ENCODE peak calls at places on chromosomes 16 and 17, in four cellular contexts. One of them, this sample, is unnamed.

GRCh38 chr17:80129006-80129565 is 17.8 kb downstream of the EIF4A3 start:
- DNase-seq in IMR-90: no peak
- DNase-seq in mesendoderm: no peak
- DNase-seq in H1: no peak
- DNase-seq in this sample: no peak

GRCh38 chr16:83781-84615 is 6.0 kb downstream of the MPG start:
- DNase-seq in H1: no peak
- DNase-seq in IMR-90: peak
- DNase-seq in mesendoderm: no peak
- DNase-seq in this sample: no peak

GRCh38 chr17:4511199-4511932 is 12.7 kb downstream of the SPNS2 start:
- DNase-seq in H1: no peak
- DNase-seq in IMR-90: no peak
- DNase-seq in mesendoderm: no peak
- DNase-seq in this sample: no peak

GRCh38 chr17:29347831-29348281 is 42.3 kb upstream of the TAOK1 start:
- DNase-seq in IMR-90: no peak
- DNase-seq in H1: no peak
- DNase-seq in mesendoderm: no peak
- DNase-seq in this sample: no peak

GRCh38 chr16:68760671-68761275 is 23.7 kb downstream of the CDH1 start:
- DNase-seq in mesendoderm: no peak
- DNase-seq in H1: no peak
- DNase-seq in IMR-90: peak
- DNase-seq in this sample: no peak

GRCh38 chr17:6701719-6702118 is 11.4 kb downstream of the SLC13A5 start:
- DNase-seq in mesendoderm: peak
- DNase-seq in IMR-90: no peak
- DNase-seq in H1: peak
- DNase-seq in this sample: peak

GRCh38 chr16:31033709-31034492 is 543 bp downstream of the STX4 start:
- DNase-seq in IMR-90: peak
- DNase-seq in H1: no peak
- DNase-seq in mesendoderm: peak
- DNase-seq in this sample: peak

GRCh38 chr17:4724655-4725054 is 6.6 kb upstream of the MED11 start:
- DNase-seq in IMR-90: no peak
- DNase-seq in mesendoderm: no peak
- DNase-seq in H1: no peak
- DNase-seq in this sample: no peak

GRCh38 chr17:788551-788950 is 6.4 kb downstream of the MRM3 start:
- DNase-seq in IMR-90: no peak
- DNase-seq in H1: no peak
- DNase-seq in mesendoderm: no peak
- DNase-seq in this sample: no peak

GRCh38 chr17:39757931-39758873 is 20.5 kb downstream of the GRB7 start:
- DNase-seq in IMR-90: no peak
- DNase-seq in mesendoderm: no peak
- DNase-seq in H1: no peak
- DNase-seq in this sample: no peak

GRCh38 chr17:51119415-51120356 is 982 bp downstream of the SPAG9 start:
- DNase-seq in H1: no peak
- DNase-seq in IMR-90: peak
- DNase-seq in mesendoderm: peak
- DNase-seq in this sample: peak

GRCh38 chr17:61431594-61432311 is 20.5 kb upstream of the TBX4 start:
- DNase-seq in H1: no peak
- DNase-seq in mesendoderm: no peak
- DNase-seq in IMR-90: peak
- DNase-seq in this sample: no peak

GRCh38 chr16:66116163-66116792 is 250.2 kb upstream of the CDH5 start:
- DNase-seq in H1: no peak
- DNase-seq in mesendoderm: no peak
- DNase-seq in IMR-90: peak
- DNase-seq in this sample: no peak

GRCh38 chr17:72656114-72656763 is 436.2 kb downstream of the SLC39A11 start:
- DNase-seq in H1: no peak
- DNase-seq in mesendoderm: no peak
- DNase-seq in IMR-90: no peak
- DNase-seq in this sample: no peak

GRCh38 chr17:1294157-1294717 is 14.8 kb downstream of the TRARG1 start:
- DNase-seq in IMR-90: no peak
- DNase-seq in H1: no peak
- DNase-seq in mesendoderm: no peak
- DNase-seq in this sample: no peak

GRCh38 chr17:50049636-50050035 is 6.3 kb upstream of the ITGA3 start:
- DNase-seq in IMR-90: no peak
- DNase-seq in mesendoderm: no peak
- DNase-seq in H1: no peak
- DNase-seq in this sample: peak

GRCh38 chr17:73956595-73957465 is 246.6 kb upstream of the RPL38 start:
- DNase-seq in IMR-90: no peak
- DNase-seq in H1: peak
- DNase-seq in mesendoderm: peak
- DNase-seq in this sample: peak

GRCh38 chr16:88693420-88694177 is 7.3 kb upstream of the SNAI3 start:
- DNase-seq in mesendoderm: no peak
- DNase-seq in IMR-90: no peak
- DNase-seq in H1: no peak
- DNase-seq in this sample: no peak

GRCh38 chr16:88695753-88696152 is 9.4 kb upstream of the SNAI3 start:
- DNase-seq in mesendoderm: no peak
- DNase-seq in IMR-90: no peak
- DNase-seq in H1: no peak
- DNase-seq in this sample: no peak

GRCh38 chr16:88692861-88693260 is 6.6 kb upstream of the SNAI3 start:
- DNase-seq in mesendoderm: no peak
- DNase-seq in IMR-90: no peak
- DNase-seq in H1: no peak
- DNase-seq in this sample: no peak

GRCh38 chr16:88695218-88695617 is 8.9 kb upstream of the SNAI3 start:
- DNase-seq in H1: no peak
- DNase-seq in mesendoderm: no peak
- DNase-seq in IMR-90: no peak
- DNase-seq in this sample: no peak

DNA sequence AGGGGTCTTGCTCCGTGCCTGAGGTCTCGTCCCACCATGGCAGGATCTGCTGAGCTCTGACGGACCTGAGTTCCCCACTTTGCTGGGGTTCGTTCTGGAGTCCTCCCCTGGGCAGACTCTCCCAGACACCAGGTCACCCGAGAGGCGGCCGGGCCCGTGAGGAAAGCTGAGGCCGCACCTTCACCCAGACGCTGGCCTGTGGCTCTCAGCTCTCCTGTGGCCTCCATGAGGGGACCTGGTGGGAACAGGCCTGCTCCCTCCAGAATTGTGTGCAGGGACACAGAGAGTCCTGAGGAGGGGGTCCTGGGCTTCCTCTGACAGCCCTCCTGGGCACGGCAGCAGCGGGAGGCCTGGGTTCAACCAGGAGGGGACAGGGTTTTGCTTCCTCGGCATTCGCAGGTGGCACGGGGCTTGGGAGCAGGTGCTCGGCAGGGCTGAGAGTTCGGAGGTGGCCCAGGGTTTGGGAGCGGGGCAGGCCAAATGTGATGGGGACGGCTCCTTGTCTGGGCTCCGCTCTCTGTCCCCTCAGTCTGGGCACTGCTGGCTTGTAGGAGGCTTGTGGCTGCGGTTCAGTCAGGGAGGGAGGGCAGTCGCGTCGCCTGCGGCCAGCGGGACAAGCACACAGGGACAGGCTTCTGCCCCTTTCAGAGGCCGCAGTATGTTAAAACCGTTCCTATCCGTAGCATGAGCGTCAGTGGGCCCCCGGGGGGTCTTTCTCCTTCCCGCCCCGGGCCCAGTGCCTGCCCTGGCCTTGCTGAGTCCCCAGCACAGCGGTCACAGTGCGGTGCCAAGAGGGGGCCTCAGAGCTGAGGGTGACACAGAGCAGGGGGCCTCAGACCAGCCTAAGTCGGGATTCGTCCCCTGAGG is 8.1 kb upstream of the SNAI3 start:
- DNase-seq in IMR-90: no peak
- DNase-seq in mesendoderm: no peak
- DNase-seq in H1: no peak
- DNase-seq in this sample: no peak
- H3K56ac ChIP-seq in IMR-90: no peak
- H3K56ac ChIP-seq in mesendoderm: no peak
- H3K56ac ChIP-seq in H1: no peak
- H3K56ac ChIP-seq in this sample: no peak

GRCh38 chr16:53502331-53503269 is at the start of gene AKTIP:
- DNase-seq in H1: no peak
- DNase-seq in IMR-90: peak
- DNase-seq in mesendoderm: peak
- DNase-seq in this sample: peak
- H4K8ac ChIP-seq in H1: peak
- H4K8ac ChIP-seq in IMR-90: peak
- H4K8ac ChIP-seq in mesendoderm: no peak
- H4K8ac ChIP-seq in this sample: no peak

GRCh38 chr16:29663020-29663828 is at the start of gene SPN:
- DNase-seq in IMR-90: no peak
- DNase-seq in mesendoderm: no peak
- DNase-seq in H1: no peak
- DNase-seq in this sample: no peak

GRCh38 chr16:29663829-29664132 is 734 bp downstream of the SPN start:
- DNase-seq in H1: no peak
- DNase-seq in mesendoderm: no peak
- DNase-seq in IMR-90: no peak
- DNase-seq in this sample: no peak

GRCh38 chr16:29665294-29666077 is 2.4 kb downstream of the SPN start:
- DNase-seq in IMR-90: no peak
- DNase-seq in mesendoderm: no peak
- DNase-seq in H1: no peak
- DNase-seq in this sample: no peak

GRCh38 chr16:29662729-29663019 is 373 bp upstream of the SPN start:
- DNase-seq in IMR-90: no peak
- DNase-seq in H1: no peak
- DNase-seq in mesendoderm: no peak
- DNase-seq in this sample: no peak

GRCh38 chr16:29664133-29664912 is 1.3 kb downstream of the SPN start:
- DNase-seq in mesendoderm: no peak
- DNase-seq in H1: no peak
- DNase-seq in IMR-90: no peak
- DNase-seq in this sample: no peak
- H3K27ac ChIP-seq in mesendoderm: no peak
- H3K27ac ChIP-seq in H1: no peak
- H3K27ac ChIP-seq in IMR-90: no peak
- H3K27ac ChIP-seq in this sample: no peak

GRCh38 chr16:22726868-22727267 is 87.1 kb upstream of the HS3ST2 start:
- DNase-seq in IMR-90: no peak
- DNase-seq in mesendoderm: no peak
- DNase-seq in H1: no peak
- DNase-seq in this sample: no peak
- H3K56ac ChIP-seq in IMR-90: no peak
- H3K56ac ChIP-seq in mesendoderm: no peak
- H3K56ac ChIP-seq in H1: no peak
- H3K56ac ChIP-seq in this sample: no peak

GRCh38 chr16:58264007-58264406 is 30.8 kb downstream of the PRSS54 start:
- DNase-seq in IMR-90: no peak
- DNase-seq in mesendoderm: no peak
- DNase-seq in H1: no peak
- DNase-seq in this sample: no peak
- H4K8ac ChIP-seq in IMR-90: no peak
- H4K8ac ChIP-seq in mesendoderm: no peak
- H4K8ac ChIP-seq in H1: no peak
- H4K8ac ChIP-seq in this sample: no peak

GRCh38 chr16:84816485-84816884 is 3.3 kb upstream of the CRISPLD2 start:
- DNase-seq in IMR-90: no peak
- DNase-seq in H1: no peak
- DNase-seq in mesendoderm: no peak
- DNase-seq in this sample: no peak
- H3K27ac ChIP-seq in IMR-90: no peak
- H3K27ac ChIP-seq in H1: no peak
- H3K27ac ChIP-seq in mesendoderm: no peak
- H3K27ac ChIP-seq in this sample: no peak

DNA sequence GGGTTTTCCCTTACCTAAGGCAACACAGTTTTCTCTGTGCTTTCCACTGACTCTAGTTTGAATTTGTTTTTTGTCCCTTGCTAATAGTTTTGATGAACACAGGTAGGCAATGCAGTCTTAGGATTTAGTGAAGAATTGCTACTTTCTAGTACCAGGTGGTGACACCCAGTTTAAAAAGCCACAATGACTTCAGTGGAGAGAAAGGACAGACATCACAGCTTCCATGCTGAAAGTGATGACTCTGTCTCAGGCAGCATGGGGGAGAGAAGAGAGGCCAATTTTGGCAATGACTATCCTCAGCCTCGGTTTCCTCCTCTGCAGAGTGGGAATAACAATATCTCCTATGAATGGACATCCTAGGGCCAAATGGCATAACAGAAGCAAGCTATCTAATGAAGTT is 118.8 kb downstream of the AXIN2 start:
- DNase-seq in mesendoderm: no peak
- DNase-seq in IMR-90: no peak
- DNase-seq in H1: no peak
- DNase-seq in this sample: no peak
- H3K56ac ChIP-seq in mesendoderm: no peak
- H3K56ac ChIP-seq in IMR-90: no peak
- H3K56ac ChIP-seq in H1: no peak
- H3K56ac ChIP-seq in this sample: no peak

GRCh38 chr16:67162439-67163163 is 1.9 kb upstream of the HSF4 start:
- DNase-seq in IMR-90: no peak
- DNase-seq in mesendoderm: peak
- DNase-seq in H1: no peak
- DNase-seq in this sample: no peak
- H4K8ac ChIP-seq in IMR-90: no peak
- H4K8ac ChIP-seq in mesendoderm: no peak
- H4K8ac ChIP-seq in H1: no peak
- H4K8ac ChIP-seq in this sample: no peak